ENCODE peak calls at places on chromosomes 12 and 14, in seven cellular contexts. S is HCT116, H is K562, M is H1, F is SK-N-SH, L is HepG2, N is GM12878. K is an unnamed sample.

GRCh38 chr14:38042356-38042755 is 165.3 kb upstream of the SSTR1 start:
- DNase-seq in L (peak; percentile 38), N (no peak), H (no peak), F (no peak), S (peak; percentile 49), M (peak; percentile 19), K (no peak)

GRCh38 chr12:25416516-25416915 is 136.6 kb downstream of the LMNTD1 start:
- DNase-seq in H (no peak), S (no peak), N (no peak), F (no peak), L (no peak), M (no peak), K (no peak)

GRCh38 chr12:106195638-106196037 is 52.2 kb downstream of the CKAP4 start:
- DNase-seq in M (no peak), S (no peak), L (peak; percentile 72), H (no peak), N (no peak), F (no peak), K (no peak)

GRCh38 chr12:109793411-109793810 is 39.8 kb downstream of the TRPV4 start:
- DNase-seq in N (no peak), H (no peak), L (no peak), M (no peak), F (no peak), S (no peak), K (no peak)

GRCh38 chr12:50174971-50175715 is 8.0 kb upstream of the CERS5 start:
- DNase-seq in N (no peak), M (no peak), F (peak; percentile 64), L (peak; percentile 62), H (peak; percentile 82), S (peak; percentile 58), K (no peak)

GRCh38 chr12:75818863-75819262 is 212.7 kb downstream of the PHLDA1 start:
- DNase-seq in M (no peak), F (no peak), S (no peak), N (no peak), H (no peak), L (no peak), K (no peak)

GRCh38 chr12:125688881-125689280 is 623.6 kb downstream of the AACS start:
- DNase-seq in H (no peak), F (no peak), N (no peak), M (no peak), L (no peak), S (no peak), K (no peak)

GRCh38 chr14:21846227-21846885 is 172.7 kb upstream of the OR4E1 start:
- DNase-seq in M (no peak), L (peak; percentile 34), F (peak; percentile 6), S (no peak), N (no peak), H (peak; percentile 40), K (no peak)

GRCh38 chr12:87509233-87509820 is 519.9 kb downstream of the C12orf50 start:
- DNase-seq in L (no peak), H (no peak), S (peak; percentile 44), M (no peak), F (peak; percentile 10), N (no peak), K (peak; percentile 42)

DNA sequence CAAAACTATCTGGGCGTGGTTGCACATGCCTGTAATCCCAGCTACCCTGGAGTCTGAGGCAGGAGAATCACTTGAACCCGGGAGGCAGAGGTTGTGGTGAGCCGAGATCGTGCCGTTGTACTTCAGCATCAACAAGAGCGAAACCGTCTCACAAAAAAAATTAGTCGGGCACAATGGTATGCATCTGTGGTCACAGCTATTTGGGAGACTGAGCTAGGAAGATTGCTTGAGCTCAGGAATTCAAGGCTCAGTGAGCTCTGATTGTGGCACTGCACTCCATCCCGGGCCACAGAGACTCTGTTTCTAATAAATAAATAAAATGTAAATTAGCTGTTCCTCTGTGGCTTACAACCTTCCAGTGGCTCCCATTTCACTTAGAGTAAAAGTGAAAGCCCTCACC is 28.0 kb downstream of the RCOR1 start:
- DNase-seq in M (no peak), L (no peak), N (no peak), S (no peak), H (no peak), F (no peak), K (no peak)
- TF ChIP-seq JUND in M (no peak), L (no peak), N (no peak), S (no peak), H (no peak), F (no peak), K (no peak)

GRCh38 chr14:99945732-99946651 is 119.2 kb upstream of the EVL start:
- DNase-seq in H (no peak), F (no peak), L (no peak), M (no peak), S (no peak), N (no peak), K (no peak)
- TF ChIP-seq JUND in H (peak; percentile 33), F (no peak), L (peak; percentile 35), M (no peak), S (no peak), N (no peak), K (no peak)

GRCh38 chr12:11906284-11906935 is 164.3 kb upstream of the BCL2L14 start:
- DNase-seq in L (no peak), S (no peak), F (no peak), M (no peak), H (no peak), N (no peak), K (no peak)
- TF ChIP-seq JUND in L (no peak), S (no peak), F (no peak), M (no peak), H (no peak), N (no peak), K (no peak)

GRCh38 chr14:54651649-54652048 is 84.7 kb downstream of the SAMD4A start:
- DNase-seq in L (no peak), N (no peak), M (no peak), H (no peak), S (no peak), F (no peak), K (no peak)
- TF ChIP-seq JUND in L (no peak), N (no peak), M (no peak), H (no peak), S (no peak), F (no peak), K (no peak)

GRCh38 chr12:53098354-53098981 is 1.0 kb downstream of the IGFBP6 start:
- DNase-seq in M (no peak), L (no peak), N (no peak), H (peak; percentile 62), F (no peak), S (peak; percentile 41), K (no peak)
- TF ChIP-seq JUND in M (no peak), L (no peak), N (no peak), H (peak; percentile 54), F (peak; percentile 90), S (no peak), K (no peak)

GRCh38 chr12:100376166-100376565 is 19.3 kb downstream of the SLC17A8 start:
- DNase-seq in L (no peak), N (no peak), H (no peak), F (no peak), M (no peak), S (no peak), K (no peak)

GRCh38 chr12:100375023-100375737 is 18.3 kb downstream of the SLC17A8 start:
- DNase-seq in M (no peak), H (no peak), L (no peak), S (no peak), F (no peak), N (no peak), K (no peak)

GRCh38 chr12:100371146-100371545 is 14.3 kb downstream of the SLC17A8 start:
- DNase-seq in F (no peak), N (no peak), L (peak; percentile 28), S (no peak), M (no peak), H (no peak), K (no peak)

GRCh38 chr12:100368066-100368465 is 11.2 kb downstream of the SLC17A8 start:
- DNase-seq in H (no peak), L (no peak), S (no peak), F (no peak), N (no peak), M (no peak), K (no peak)

DNA sequence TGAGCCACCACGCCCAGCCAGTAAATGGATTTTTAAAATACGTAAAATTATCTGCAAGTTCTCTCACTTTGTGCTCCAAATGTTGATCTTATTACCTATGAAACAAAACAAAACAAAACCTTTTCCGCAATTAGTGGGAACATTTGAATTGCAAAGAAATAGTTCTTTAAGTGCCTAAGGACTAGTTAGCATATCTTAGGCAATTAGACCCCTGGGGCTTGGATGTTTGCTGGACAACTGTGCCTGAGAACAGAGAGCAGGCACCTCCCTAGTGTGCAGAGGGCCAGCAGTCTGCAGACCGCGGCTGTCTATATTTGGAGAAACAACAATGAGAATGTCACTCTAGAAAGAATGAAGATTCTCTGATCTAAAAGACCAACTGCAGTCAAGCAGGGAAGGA is 16.0 kb downstream of the SLC17A8 start:
- DNase-seq in L (no peak), F (no peak), N (no peak), H (no peak), S (no peak), M (peak; percentile 27), K (no peak)
- TF ChIP-seq JUND in L (no peak), F (no peak), N (no peak), H (no peak), S (no peak), M (no peak), K (no peak)

DNA sequence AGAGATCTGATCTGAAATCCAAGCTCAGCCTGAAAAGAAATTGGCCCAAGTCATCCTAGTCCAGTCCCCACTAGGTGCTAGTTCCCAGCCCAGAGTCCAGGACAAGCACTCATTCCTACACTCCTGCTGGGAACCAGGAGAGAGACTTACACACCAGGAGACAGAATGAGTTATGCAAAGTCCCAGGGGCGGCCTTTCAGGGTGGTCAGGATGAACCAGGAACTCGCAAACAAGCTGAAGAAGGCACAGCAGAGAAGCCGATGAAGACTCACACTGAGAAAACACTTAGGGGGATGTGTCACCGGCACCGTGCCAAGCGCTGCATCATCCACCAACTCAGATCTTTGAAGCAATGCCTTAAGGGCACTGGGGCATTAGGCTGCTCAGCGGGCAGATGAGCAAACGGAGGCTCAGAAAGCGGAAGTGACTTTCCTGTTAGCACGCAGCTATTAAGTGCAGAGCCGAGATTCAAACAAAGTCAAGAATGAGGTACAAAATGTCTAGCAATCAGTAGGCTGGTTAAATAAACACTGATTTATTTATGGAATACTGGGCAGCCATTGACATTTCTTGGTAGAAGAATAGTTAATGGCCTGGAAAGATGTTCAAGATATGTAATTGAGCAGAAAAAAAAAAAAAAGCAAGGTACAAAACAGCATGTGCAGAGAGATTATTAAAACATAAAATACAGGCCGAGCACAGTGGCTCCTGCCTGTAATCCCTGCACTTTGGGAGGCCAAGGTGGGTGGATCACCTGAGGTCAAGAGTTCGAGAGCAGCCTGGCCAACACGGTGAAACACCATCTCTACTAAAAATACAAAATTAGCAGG is 78.7 kb downstream of the LRRC74A start:
- DNase-seq in M (no peak), L (peak; percentile 10), N (peak; percentile 84), S (peak; percentile 87), F (peak; percentile 78), H (no peak), K (peak; percentile 40)
- TF ChIP-seq JUND in M (no peak), L (no peak), N (no peak), S (peak; percentile 79), F (no peak), H (no peak), K (no peak)